ENCODE peak calls at places on chromosomes 6 and 20, in five cellular contexts. X, Q, W, S and G are unnamed samples.
A peak's percentile ranks its signal among the peaks of the same experiment; 100 is the strongest.

GRCh38 chr20:11267762-11268335 is 594.0 kb upstream of the JAG1 start:
- DNase-seq in X (no peak), Q (no peak), W (no peak), S (no peak), G (peak; percentile 48)

GRCh38 chr6:9842004-9842720 is 572.7 kb downstream of the TFAP2A start:
- DNase-seq in X (no peak), Q (no peak), W (no peak), S (no peak), G (no peak)

GRCh38 chr20:50303573-50304500 is 113.2 kb downstream of the CEBPB start:
- DNase-seq in X (no peak), Q (no peak), W (no peak), S (no peak), G (peak; percentile 94)

GRCh38 chr6:26342106-26342999 is 22.6 kb upstream of the BTN3A2 start:
- DNase-seq in X (no peak), Q (no peak), W (no peak), S (no peak), G (peak; percentile 44)

GRCh38 chr6:28944412-28945006 is 20.7 kb upstream of the TRIM27 start:
- DNase-seq in X (no peak), Q (peak; percentile 70), W (peak; percentile 60), S (peak; percentile 73), G (peak; percentile 86)

GRCh38 chr6:43858161-43859153 is 88.4 kb downstream of the VEGFA start:
- DNase-seq in X (no peak), Q (no peak), W (no peak), S (no peak), G (no peak)

GRCh38 chr6:17912521-17912920 is 74.9 kb downstream of the KIF13A start:
- DNase-seq in X (no peak), Q (no peak), W (no peak), S (no peak), G (no peak)

GRCh38 chr20:37401930-37402675 is 56.2 kb downstream of the SRC start:
- DNase-seq in X (no peak), Q (no peak), W (no peak), S (no peak), G (no peak)

GRCh38 chr6:13131935-13132661 is 196.2 kb downstream of the TBC1D7 start:
- DNase-seq in X (no peak), Q (no peak), W (no peak), S (no peak), G (no peak)

GRCh38 chr6:63597142-63598000 is 25.1 kb downstream of the LOC128125822 start:
- DNase-seq in X (no peak), Q (no peak), W (no peak), S (no peak), G (peak; percentile 43)

GRCh38 chr6:40205801-40206200 is 271.5 kb upstream of the MOCS1 start:
- DNase-seq in X (no peak), Q (no peak), W (no peak), S (no peak), G (no peak)

GRCh38 chr6:8803181-8803760 is 367.9 kb upstream of the SLC35B3 start:
- DNase-seq in X (no peak), Q (no peak), W (peak; percentile 34), S (no peak), G (no peak)

GRCh38 chr20:12677925-12678324 is 330.8 kb upstream of the SPTLC3 start:
- DNase-seq in X (no peak), Q (no peak), W (no peak), S (no peak), G (no peak)

GRCh38 chr20:58447733-58448391 is 58.8 kb downstream of the VAPB start:
- DNase-seq in X (no peak), Q (peak; percentile 34), W (no peak), S (peak; percentile 24), G (peak; percentile 77)